ENCODE peak calls at places on chromosomes 2 and 18, in ten cellular contexts. J, V, U, I, B, K, Y, F, G and X are unnamed samples.

GRCh38 chr2:187382131-187382530 is 65.9 kb downstream of the CALCRL start:
- DNase-seq in J (no peak), V (no peak), U (no peak), I (no peak), B (no peak), K (no peak), Y (no peak), F (no peak), G (no peak), X (no peak)

GRCh38 chr2:189328451-189329249 is 112.6 kb upstream of the WDR75 start:
- DNase-seq in J (no peak), V (no peak), U (peak; percentile 39), I (no peak), B (peak; percentile 58), K (peak; percentile 78), Y (peak; percentile 54), F (no peak), G (no peak), X (no peak)

GRCh38 chr2:134367216-134367615 is 113.3 kb downstream of the MGAT5 start:
- DNase-seq in J (no peak), V (no peak), U (no peak), I (no peak), B (no peak), K (no peak), Y (no peak), F (no peak), G (no peak), X (no peak)

GRCh38 chr2:174797792-174798276 is 33.6 kb upstream of the CHRNA1 start:
- DNase-seq in J (no peak), V (no peak), U (peak; percentile 37), I (no peak), B (peak; percentile 58), K (peak; percentile 60), Y (peak; percentile 62), F (peak; percentile 71), G (no peak), X (no peak)

GRCh38 chr2:170742000-170742399 is 26.9 kb downstream of the SP5 start:
- DNase-seq in J (no peak), V (no peak), U (no peak), I (no peak), B (no peak), K (no peak), Y (no peak), F (no peak), G (no peak), X (no peak)

GRCh38 chr2:55490554-55490953 is 29.0 kb upstream of the CFAP36 start:
- DNase-seq in J (no peak), V (no peak), U (peak; percentile 86), I (no peak), B (peak; percentile 93), K (peak; percentile 75), Y (peak; percentile 82), F (peak; percentile 74), G (peak; percentile 69), X (no peak)

GRCh38 chr18:21305621-21306020 is 63.6 kb downstream of the GREB1L start:
- DNase-seq in J (no peak), V (no peak), U (no peak), I (no peak), B (no peak), K (no peak), Y (no peak), F (no peak), G (no peak), X (no peak)

GRCh38 chr2:171248205-171248662 is 87.5 kb upstream of the TLK1 start:
- DNase-seq in J (peak; percentile 43), V (no peak), U (no peak), I (no peak), B (no peak), K (no peak), Y (no peak), F (no peak), G (no peak), X (no peak)

GRCh38 chr18:75538727-75539126 is 111.2 kb upstream of the SMIM21 start:
- DNase-seq in J (no peak), V (no peak), U (peak; percentile 78), I (no peak), B (peak; percentile 25), K (peak; percentile 79), Y (peak; percentile 26), F (peak; percentile 76), G (no peak), X (no peak)

GRCh38 chr2:47512581-47513083 is 109.7 kb downstream of the MSH2 start:
- DNase-seq in J (peak; percentile 44), V (peak; percentile 56), U (no peak), I (peak; percentile 62), B (peak; percentile 58), K (no peak), Y (no peak), F (peak; percentile 28), G (peak; percentile 62), X (no peak)

GRCh38 chr2:68352651-68353386 is 12.3 kb upstream of the PLEK start:
- DNase-seq in J (no peak), V (no peak), U (peak; percentile 11), I (no peak), B (peak; percentile 10), K (no peak), Y (no peak), F (no peak), G (no peak), X (no peak)

GRCh38 chr2:169964740-169965139 is 137.5 kb downstream of the UBR3 start:
- DNase-seq in J (no peak), V (no peak), U (no peak), I (no peak), B (peak; percentile 24), K (peak; percentile 20), Y (no peak), F (peak; percentile 78), G (no peak), X (peak; percentile 84)

GRCh38 chr2:187078297-187078696 is 229.3 kb upstream of the ZSWIM2 start:
- DNase-seq in J (no peak), V (no peak), U (peak; percentile 19), I (no peak), B (peak; percentile 34), K (peak; percentile 22), Y (peak; percentile 41), F (peak; percentile 58), G (no peak), X (no peak)

GRCh38 chr2:210584834-210585233 is 28.4 kb downstream of the CPS1 start:
- DNase-seq in J (no peak), V (peak; percentile 52), U (no peak), I (no peak), B (peak; percentile 67), K (peak; percentile 52), Y (peak; percentile 61), F (no peak), G (no peak), X (no peak)

GRCh38 chr2:101735166-101735533 is 37.6 kb downstream of the MAP4K4 start:
- DNase-seq in J (no peak), V (no peak), U (no peak), I (no peak), B (no peak), K (no peak), Y (no peak), F (no peak), G (no peak), X (no peak)
- H3K4me3 ChIP-seq in J (no peak overlapping the region), V (no peak overlapping the region), U (no peak overlapping the region), I (no peak overlapping the region), B (no peak overlapping the region), K (no peak overlapping the region), Y (no peak overlapping the region), F (no peak overlapping the region), G (no peak overlapping the region), X (no peak overlapping the region)

DNA sequence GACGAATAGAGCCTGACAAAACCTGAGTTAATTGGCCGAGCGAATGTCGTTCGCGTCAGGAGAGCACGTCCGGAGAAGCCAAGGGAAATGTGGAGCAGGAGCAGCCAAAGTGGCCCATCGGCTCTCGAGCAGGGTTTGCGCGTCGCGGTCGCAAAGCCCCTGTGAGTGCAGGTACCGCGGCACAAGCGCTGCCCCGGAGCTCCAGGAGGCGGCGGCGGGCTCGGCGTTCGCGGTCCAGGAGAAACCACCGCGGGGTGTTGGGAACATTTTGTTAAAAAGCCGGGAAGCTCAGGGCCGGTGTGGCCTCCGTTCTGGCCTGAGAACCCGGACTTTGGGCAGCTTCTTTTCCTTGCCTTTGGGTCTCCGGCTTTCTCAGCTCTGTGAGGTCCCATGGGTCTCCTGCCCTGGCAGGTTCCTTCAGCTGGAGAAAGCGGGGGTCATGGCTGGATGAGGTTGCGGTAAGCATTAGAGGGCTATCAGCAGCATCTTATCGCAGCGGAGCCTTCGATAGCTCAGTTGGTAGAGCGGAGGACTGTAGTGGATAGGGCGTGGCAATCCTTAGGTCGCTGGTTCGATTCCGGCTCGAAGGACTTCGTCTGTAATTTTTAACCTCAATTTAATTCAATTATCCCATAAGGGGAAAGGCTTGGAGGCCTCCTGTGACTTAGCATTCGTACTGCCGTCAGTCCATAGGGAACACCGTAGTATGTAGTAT is 1.0 kb upstream of the AGBL5 start:
- DNase-seq in J (peak; percentile 87), V (peak; percentile 95), U (peak; percentile 97), I (peak; percentile 92), B (peak; percentile 96), K (peak; percentile 94), Y (peak; percentile 96), F (peak; percentile 95), G (peak; percentile 99), X (peak; percentile 82)
- TF ChIP-seq CTCF in J (no peak), V (peak; percentile 28), U (no peak), I (peak; percentile 37), B (peak; percentile 47), K (peak; percentile 40), Y (peak; percentile 38), F (peak; percentile 41), G (peak; percentile 66), X (peak; percentile 24)

GRCh38 chr18:78972930-78973331 is 6.7 kb upstream of the SALL3 start:
- DNase-seq in J (no peak), V (no peak), U (peak; percentile 66), I (no peak), B (no peak), K (no peak), Y (no peak), F (no peak), G (peak; percentile 68), X (no peak)

GRCh38 chr18:78973357-78974083 is 6.1 kb upstream of the SALL3 start:
- DNase-seq in J (no peak), V (no peak), U (peak; percentile 74), I (no peak), B (no peak), K (no peak), Y (no peak), F (no peak), G (peak; percentile 53), X (no peak)

GRCh38 chr18:78975699-78976098 is 3.9 kb upstream of the SALL3 start:
- DNase-seq in J (no peak), V (no peak), U (peak; percentile 71), I (no peak), B (no peak), K (no peak), Y (no peak), F (no peak), G (no peak), X (no peak)

GRCh38 chr18:78975282-78975681 is 4.3 kb upstream of the SALL3 start:
- DNase-seq in J (no peak), V (no peak), U (peak; percentile 73), I (no peak), B (no peak), K (no peak), Y (no peak), F (no peak), G (peak; percentile 56), X (no peak)

GRCh38 chr18:78974115-78974740 is 5.4 kb upstream of the SALL3 start:
- DNase-seq in J (no peak), V (no peak), U (peak; percentile 83), I (no peak), B (no peak), K (no peak), Y (no peak), F (no peak), G (peak; percentile 75), X (no peak)
- H3K4me3 ChIP-seq in J (no peak overlapping the region), V (no peak overlapping the region), U (no peak overlapping the region), I (no peak overlapping the region), B (no peak overlapping the region), K (no peak overlapping the region), Y (no peak overlapping the region), F (no peak overlapping the region), G (peak overlapping the region; percentile 64), X (peak overlapping the region; percentile 30)

GRCh38 chr2:43226558-43226954 is at the start of gene ZFP36L2:
- DNase-seq in J (peak; percentile 78), V (peak; percentile 88), U (peak; percentile 100), I (peak; percentile 97), B (peak; percentile 97), K (peak; percentile 93), Y (peak; percentile 97), F (peak; percentile 97), G (peak; percentile 95), X (peak; percentile 47)
- TF ChIP-seq CTCF in J (no peak), V (no peak), U (no peak), I (no peak), B (no peak), K (no peak), Y (no peak), F (peak; percentile 4), G (no peak), X (no peak)